ENCODE peak calls at places on chromosome 21, in eight cellular contexts. Y, X, S, B, I, A, H and U are unnamed samples.

GRCh38 chr21:36156815-36157670 is at the start of gene DOP1B:
- DNase-seq in Y (peak; percentile 45), X (peak; percentile 54), S (peak; percentile 44), B (peak; percentile 43), I (no peak), A (peak; percentile 21), H (no peak), U (peak; percentile 65)

GRCh38 chr21:35051287-35051818 is 2.3 kb upstream of the RUNX1 start:
- DNase-seq in Y (no peak), X (peak; percentile 59), S (no peak), B (peak; percentile 92), I (peak; percentile 55), A (peak; percentile 83), H (peak; percentile 74), U (peak; percentile 74)

GRCh38 chr21:38766987-38767722 is 38.6 kb upstream of the ETS2 start:
- DNase-seq in Y (peak; percentile 55), X (peak; percentile 81), S (no peak), B (peak; percentile 79), I (no peak), A (no peak), H (no peak), U (no peak)

GRCh38 chr21:45780647-45781046 is 137.1 kb downstream of the PCBP3 start:
- DNase-seq in Y (no peak), X (no peak), S (peak; percentile 17), B (no peak), I (no peak), A (no peak), H (no peak), U (no peak)

GRCh38 chr21:28699186-28699585 is 293.5 kb downstream of the LTN1 start:
- DNase-seq in Y (no peak), X (no peak), S (peak; percentile 23), B (no peak), I (no peak), A (no peak), H (no peak), U (no peak)

GRCh38 chr21:34191876-34192275 is 118.5 kb downstream of the MRPS6 start:
- DNase-seq in Y (no peak), X (no peak), S (no peak), B (no peak), I (no peak), A (no peak), H (no peak), U (no peak)

GRCh38 chr21:33643658-33644311 is 1.5 kb downstream of the ITSN1 start:
- DNase-seq in Y (no peak), X (no peak), S (no peak), B (no peak), I (no peak), A (no peak), H (no peak), U (no peak)

GRCh38 chr21:23402929-23403520 is 2204.3 kb downstream of the MRPL39 start:
- DNase-seq in Y (peak; percentile 50), X (no peak), S (peak; percentile 34), B (no peak), I (no peak), A (no peak), H (no peak), U (no peak)

GRCh38 chr21:43667191-43667904 is 8.0 kb downstream of the RRP1B start:
- DNase-seq in Y (no peak), X (peak; percentile 56), S (no peak), B (no peak), I (peak; percentile 29), A (no peak), H (no peak), U (no peak)

GRCh38 chr21:44931501-44932365 is 8.1 kb upstream of the SLX9 start:
- DNase-seq in Y (no peak), X (peak; percentile 66), S (peak; percentile 16), B (no peak), I (no peak), A (peak; percentile 15), H (no peak), U (no peak)

GRCh38 chr21:46256501-46256994 is 28.0 kb upstream of the LSS start:
- DNase-seq in Y (no peak), X (no peak), S (no peak), B (no peak), I (no peak), A (peak; percentile 67), H (no peak), U (no peak)

GRCh38 chr21:37986751-37987399 is 70.6 kb upstream of the KCNJ6 start:
- DNase-seq in Y (peak; percentile 93), X (no peak), S (peak; percentile 95), B (no peak), I (peak; percentile 6), A (no peak), H (no peak), U (no peak)

GRCh38 chr21:35075546-35075945 is 26.4 kb upstream of the RUNX1 start:
- DNase-seq in Y (no peak), X (no peak), S (no peak), B (no peak), I (peak; percentile 65), A (no peak), H (no peak), U (no peak)